ENCODE peak calls at places on chromosomes 1 and 21, in five cellular contexts. One of them, this sample, is unnamed.

GRCh38 chr21:42063578-42064521 is 7.3 kb upstream of the UMODL1 start:
- DNase-seq in GM06990: peak; percentile 77
- DNase-seq in bronchial epithelial cell: peak; percentile 84
- DNase-seq in endothelial cell of umbilical vein: no peak
- DNase-seq in lower leg skin: no peak
- DNase-seq in this sample: no peak

GRCh38 chr1:202289009-202289408 is 52.7 kb downstream of the UBE2T start:
- DNase-seq in GM06990: no peak
- DNase-seq in bronchial epithelial cell: no peak
- DNase-seq in endothelial cell of umbilical vein: no peak
- DNase-seq in lower leg skin: no peak
- DNase-seq in this sample: no peak

GRCh38 chr1:151131832-151132675 is 14.4 kb downstream of the SEMA6C start:
- DNase-seq in GM06990: no peak
- DNase-seq in bronchial epithelial cell: no peak
- DNase-seq in endothelial cell of umbilical vein: no peak
- DNase-seq in lower leg skin: no peak
- DNase-seq in this sample: peak; percentile 62

GRCh38 chr21:25974937-25975336 is 195.6 kb downstream of the APP start:
- DNase-seq in GM06990: no peak
- DNase-seq in bronchial epithelial cell: no peak
- DNase-seq in endothelial cell of umbilical vein: no peak
- DNase-seq in lower leg skin: no peak
- DNase-seq in this sample: no peak

GRCh38 chr1:53046930-53047329 is 15.1 kb upstream of the PODN start:
- DNase-seq in GM06990: no peak
- DNase-seq in bronchial epithelial cell: no peak
- DNase-seq in endothelial cell of umbilical vein: peak; percentile 91
- DNase-seq in lower leg skin: no peak
- DNase-seq in this sample: no peak

GRCh38 chr1:207797229-207797973 is 45.5 kb downstream of the CD46 start:
- DNase-seq in GM06990: no peak
- DNase-seq in bronchial epithelial cell: peak; percentile 92
- DNase-seq in endothelial cell of umbilical vein: peak; percentile 91
- DNase-seq in lower leg skin: peak; percentile 97
- DNase-seq in this sample: peak; percentile 77

GRCh38 chr1:39081266-39082139 is 55.4 kb downstream of the NDUFS5 start:
- DNase-seq in GM06990: peak; percentile 36
- DNase-seq in bronchial epithelial cell: no peak
- DNase-seq in endothelial cell of umbilical vein: no peak
- DNase-seq in lower leg skin: no peak
- DNase-seq in this sample: peak; percentile 73

GRCh38 chr1:11507309-11507708 is 28.4 kb downstream of the DISP3 start:
- DNase-seq in GM06990: no peak
- DNase-seq in bronchial epithelial cell: no peak
- DNase-seq in endothelial cell of umbilical vein: no peak
- DNase-seq in lower leg skin: peak; percentile 26
- DNase-seq in this sample: no peak

GRCh38 chr1:162404550-162405160 is 7.3 kb downstream of the SH2D1B start:
- DNase-seq in GM06990: no peak
- DNase-seq in bronchial epithelial cell: peak; percentile 86
- DNase-seq in endothelial cell of umbilical vein: no peak
- DNase-seq in lower leg skin: no peak
- DNase-seq in this sample: no peak

GRCh38 chr1:40130892-40131291 is 30.3 kb upstream of the RLF start:
- DNase-seq in GM06990: no peak
- DNase-seq in bronchial epithelial cell: no peak
- DNase-seq in endothelial cell of umbilical vein: peak; percentile 87
- DNase-seq in lower leg skin: no peak
- DNase-seq in this sample: no peak

GRCh38 chr21:44699502-44700001 is 2.6 kb downstream of the KRTAP10-12 start:
- DNase-seq in GM06990: no peak
- DNase-seq in bronchial epithelial cell: no peak
- DNase-seq in endothelial cell of umbilical vein: no peak
- DNase-seq in lower leg skin: peak; percentile 49
- DNase-seq in this sample: no peak

GRCh38 chr1:79052829-79053449 is 46.4 kb upstream of the ADGRL4 start:
- DNase-seq in GM06990: no peak
- DNase-seq in bronchial epithelial cell: no peak
- DNase-seq in endothelial cell of umbilical vein: peak; percentile 13
- DNase-seq in lower leg skin: no peak
- DNase-seq in this sample: no peak

GRCh38 chr1:71509051-71509595 is 428.3 kb upstream of the ZRANB2 start:
- DNase-seq in GM06990: no peak
- DNase-seq in bronchial epithelial cell: no peak
- DNase-seq in endothelial cell of umbilical vein: no peak
- DNase-seq in lower leg skin: no peak
- DNase-seq in this sample: no peak

GRCh38 chr1:3525551-3526482 is 71.4 kb downstream of the ARHGEF16 start:
- DNase-seq in GM06990: no peak
- DNase-seq in bronchial epithelial cell: no peak
- DNase-seq in endothelial cell of umbilical vein: no peak
- DNase-seq in lower leg skin: no peak
- DNase-seq in this sample: no peak

GRCh38 chr21:37375866-37376574 is 9.4 kb downstream of the DYRK1A start:
- DNase-seq in GM06990: no peak
- DNase-seq in bronchial epithelial cell: no peak
- DNase-seq in endothelial cell of umbilical vein: no peak
- DNase-seq in lower leg skin: no peak
- DNase-seq in this sample: no peak

GRCh38 chr1:24998554-24999245 is 68.6 kb upstream of the RUNX3 start:
- DNase-seq in GM06990: no peak
- DNase-seq in bronchial epithelial cell: no peak
- DNase-seq in endothelial cell of umbilical vein: no peak
- DNase-seq in lower leg skin: no peak
- DNase-seq in this sample: no peak

GRCh38 chr21:41600556-41600955 is 92.6 kb upstream of the TMPRSS2 start:
- DNase-seq in GM06990: no peak
- DNase-seq in bronchial epithelial cell: no peak
- DNase-seq in endothelial cell of umbilical vein: no peak
- DNase-seq in lower leg skin: no peak
- DNase-seq in this sample: no peak

GRCh38 chr1:109239580-109240068 is 9.7 kb upstream of the CELSR2 start:
- DNase-seq in GM06990: no peak
- DNase-seq in bronchial epithelial cell: peak; percentile 76
- DNase-seq in endothelial cell of umbilical vein: peak; percentile 18
- DNase-seq in lower leg skin: no peak
- DNase-seq in this sample: peak; percentile 48

GRCh38 chr1:245168921-245169320 is 14.1 kb downstream of the KIF26B start:
- DNase-seq in GM06990: no peak
- DNase-seq in bronchial epithelial cell: no peak
- DNase-seq in endothelial cell of umbilical vein: no peak
- DNase-seq in lower leg skin: no peak
- DNase-seq in this sample: no peak

GRCh38 chr1:16503494-16503893 is 10.6 kb downstream of the RNU1-1 start:
- DNase-seq in GM06990: no peak
- DNase-seq in bronchial epithelial cell: no peak
- DNase-seq in endothelial cell of umbilical vein: no peak
- DNase-seq in lower leg skin: no peak
- DNase-seq in this sample: no peak

DNA sequence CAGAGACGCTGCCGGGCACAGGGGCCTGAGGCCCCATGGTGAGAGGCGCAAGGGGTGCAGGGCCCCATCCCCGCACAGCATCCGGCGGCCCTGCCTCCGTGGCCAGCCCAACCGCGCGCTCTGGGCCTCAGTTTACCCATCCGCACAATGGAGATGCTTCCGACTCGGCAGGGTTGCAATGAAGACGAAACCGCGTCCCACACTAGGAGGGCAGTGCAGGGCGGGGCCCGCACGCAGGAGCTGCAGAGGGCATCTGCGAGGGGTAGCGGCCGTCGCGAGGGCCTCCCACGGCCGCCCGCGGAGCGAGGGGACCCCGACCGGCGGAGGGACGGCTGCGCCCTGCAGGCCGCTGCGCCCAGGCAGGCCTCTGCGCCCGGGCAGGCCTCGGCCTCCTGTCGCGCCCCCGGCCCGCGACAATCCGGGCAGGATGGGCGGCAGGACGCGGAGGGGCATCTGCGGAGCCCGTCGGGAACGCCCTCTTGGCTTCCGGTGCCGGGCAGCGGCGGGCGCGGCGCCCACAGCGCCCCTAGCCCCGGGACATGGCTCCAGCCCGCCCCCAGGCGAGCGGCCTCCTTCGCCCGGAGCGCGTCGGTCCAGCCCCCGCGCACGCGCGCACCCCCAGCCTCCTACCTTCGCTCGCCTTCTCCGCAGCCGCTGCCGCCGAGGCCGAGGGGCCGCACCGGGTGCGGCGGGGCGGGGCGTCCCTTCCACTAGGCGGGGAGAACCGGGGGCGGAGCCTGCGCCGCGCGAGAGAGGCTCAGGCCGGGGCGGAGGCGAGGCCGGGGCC is 15.3 kb downstream of the RNU1-1 start:
- DNase-seq in GM06990: peak; percentile 88
- DNase-seq in bronchial epithelial cell: peak; percentile 42
- DNase-seq in endothelial cell of umbilical vein: peak; percentile 90
- DNase-seq in lower leg skin: peak; percentile 97
- DNase-seq in this sample: peak; percentile 98
- TF ChIP-seq CTCF in GM06990: no peak
- TF ChIP-seq CTCF in bronchial epithelial cell: no peak
- TF ChIP-seq CTCF in endothelial cell of umbilical vein: no peak
- TF ChIP-seq CTCF in lower leg skin: no peak
- TF ChIP-seq CTCF in this sample: no peak

GRCh38 chr1:231954751-231955150 is 328.2 kb downstream of the DISC1 start:
- DNase-seq in GM06990: no peak
- DNase-seq in bronchial epithelial cell: no peak
- DNase-seq in endothelial cell of umbilical vein: no peak
- DNase-seq in lower leg skin: no peak
- DNase-seq in this sample: no peak
- TF ChIP-seq CTCF in GM06990: no peak
- TF ChIP-seq CTCF in bronchial epithelial cell: no peak
- TF ChIP-seq CTCF in endothelial cell of umbilical vein: no peak
- TF ChIP-seq CTCF in lower leg skin: no peak
- TF ChIP-seq CTCF in this sample: no peak

GRCh38 chr1:14467112-14467511 is 131.4 kb upstream of the KAZN start:
- DNase-seq in GM06990: no peak
- DNase-seq in bronchial epithelial cell: no peak
- DNase-seq in endothelial cell of umbilical vein: no peak
- DNase-seq in lower leg skin: no peak
- DNase-seq in this sample: no peak
- TF ChIP-seq CTCF in GM06990: no peak
- TF ChIP-seq CTCF in bronchial epithelial cell: no peak
- TF ChIP-seq CTCF in endothelial cell of umbilical vein: no peak
- TF ChIP-seq CTCF in lower leg skin: no peak
- TF ChIP-seq CTCF in this sample: no peak

GRCh38 chr1:23187637-23188036 is 19.0 kb upstream of the LUZP1 start:
- DNase-seq in GM06990: no peak
- DNase-seq in bronchial epithelial cell: no peak
- DNase-seq in endothelial cell of umbilical vein: no peak
- DNase-seq in lower leg skin: no peak
- DNase-seq in this sample: no peak

GRCh38 chr1:23191199-23191598 is 22.5 kb upstream of the LUZP1 start:
- DNase-seq in GM06990: no peak
- DNase-seq in bronchial epithelial cell: no peak
- DNase-seq in endothelial cell of umbilical vein: no peak
- DNase-seq in lower leg skin: no peak
- DNase-seq in this sample: no peak

GRCh38 chr1:23188434-23188884 is 19.8 kb upstream of the LUZP1 start:
- DNase-seq in GM06990: no peak
- DNase-seq in bronchial epithelial cell: peak; percentile 72
- DNase-seq in endothelial cell of umbilical vein: no peak
- DNase-seq in lower leg skin: no peak
- DNase-seq in this sample: no peak

GRCh38 chr1:23184203-23184602 is 15.5 kb upstream of the LUZP1 start:
- DNase-seq in GM06990: no peak
- DNase-seq in bronchial epithelial cell: no peak
- DNase-seq in endothelial cell of umbilical vein: no peak
- DNase-seq in lower leg skin: no peak
- DNase-seq in this sample: no peak

DNA sequence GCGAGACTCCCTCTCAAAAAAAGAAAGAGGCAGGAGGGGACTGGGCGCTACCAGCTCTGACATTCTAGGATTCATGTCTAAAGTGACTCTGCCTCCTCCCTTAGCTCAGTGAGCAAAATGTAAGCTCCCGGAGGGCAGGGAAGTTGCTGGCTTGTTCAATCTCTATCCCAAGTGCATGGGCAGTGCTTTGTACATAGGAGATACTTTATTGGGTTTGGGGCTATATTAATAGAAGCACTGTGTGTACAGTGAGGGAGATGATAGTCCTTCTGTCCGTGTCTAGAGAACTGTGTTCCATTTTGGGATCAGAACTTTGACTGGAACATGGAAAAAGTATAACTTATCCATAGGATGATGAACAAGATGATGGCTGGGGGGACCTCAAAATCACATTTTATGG is 16.7 kb upstream of the LUZP1 start:
- DNase-seq in GM06990: no peak
- DNase-seq in bronchial epithelial cell: no peak
- DNase-seq in endothelial cell of umbilical vein: no peak
- DNase-seq in lower leg skin: no peak
- DNase-seq in this sample: no peak
- TF ChIP-seq CTCF in GM06990: no peak
- TF ChIP-seq CTCF in bronchial epithelial cell: no peak
- TF ChIP-seq CTCF in endothelial cell of umbilical vein: no peak
- TF ChIP-seq CTCF in lower leg skin: no peak
- TF ChIP-seq CTCF in this sample: no peak

DNA sequence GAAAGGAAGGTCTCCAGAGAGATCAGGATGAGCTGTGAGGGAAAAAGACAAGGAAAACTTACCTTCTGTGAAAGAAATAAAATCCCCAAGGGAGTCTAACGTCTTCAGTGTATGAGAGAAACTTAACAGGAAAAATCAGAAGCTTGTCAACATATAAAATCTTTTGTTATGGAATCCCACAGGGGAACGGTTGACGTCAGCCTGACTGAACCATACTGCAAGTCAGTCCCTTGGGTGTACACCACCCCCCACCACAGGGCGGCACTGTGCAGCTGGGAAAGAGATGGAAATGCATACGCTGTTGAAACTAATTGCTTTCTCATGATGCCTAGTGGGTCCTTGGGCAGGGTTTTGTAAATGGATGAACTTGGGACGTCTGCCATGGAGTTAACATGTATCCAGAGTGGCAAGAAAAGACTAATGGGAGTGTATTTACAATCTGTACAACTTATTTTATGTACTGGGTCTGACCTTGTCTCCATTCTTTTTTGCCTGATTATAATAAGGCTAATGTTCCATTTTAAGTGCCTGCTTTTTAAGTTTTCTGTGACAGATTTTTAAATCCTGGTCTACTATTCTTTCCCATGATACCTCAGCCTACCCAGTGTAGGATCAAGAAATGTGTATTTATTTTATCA is 22.7 kb downstream of the UTP25 start:
- DNase-seq in GM06990: no peak
- DNase-seq in bronchial epithelial cell: peak; percentile 56
- DNase-seq in endothelial cell of umbilical vein: peak; percentile 59
- DNase-seq in lower leg skin: no peak
- DNase-seq in this sample: peak; percentile 68
- TF ChIP-seq CTCF in GM06990: peak; percentile 93
- TF ChIP-seq CTCF in bronchial epithelial cell: peak; percentile 78
- TF ChIP-seq CTCF in endothelial cell of umbilical vein: peak; percentile 70
- TF ChIP-seq CTCF in lower leg skin: no peak
- TF ChIP-seq CTCF in this sample: peak; percentile 61

GRCh38 chr21:35945089-35945671 is 115.1 kb downstream of the SETD4 start:
- DNase-seq in GM06990: no peak
- DNase-seq in bronchial epithelial cell: no peak
- DNase-seq in endothelial cell of umbilical vein: no peak
- DNase-seq in lower leg skin: no peak
- DNase-seq in this sample: no peak

GRCh38 chr21:35943752-35944151 is 116.6 kb downstream of the SETD4 start:
- DNase-seq in GM06990: no peak
- DNase-seq in bronchial epithelial cell: no peak
- DNase-seq in endothelial cell of umbilical vein: no peak
- DNase-seq in lower leg skin: no peak
- DNase-seq in this sample: no peak

GRCh38 chr21:35942211-35943144 is 117.8 kb downstream of the SETD4 start:
- DNase-seq in GM06990: no peak
- DNase-seq in bronchial epithelial cell: no peak
- DNase-seq in endothelial cell of umbilical vein: no peak
- DNase-seq in lower leg skin: no peak
- DNase-seq in this sample: no peak

GRCh38 chr21:35940074-35940927 is 120.0 kb downstream of the SETD4 start:
- DNase-seq in GM06990: no peak
- DNase-seq in bronchial epithelial cell: peak; percentile 69
- DNase-seq in endothelial cell of umbilical vein: peak; percentile 76
- DNase-seq in lower leg skin: no peak
- DNase-seq in this sample: peak; percentile 35
- TF ChIP-seq CTCF in GM06990: peak; percentile 47
- TF ChIP-seq CTCF in bronchial epithelial cell: peak; percentile 60
- TF ChIP-seq CTCF in endothelial cell of umbilical vein: peak; percentile 57
- TF ChIP-seq CTCF in lower leg skin: no peak
- TF ChIP-seq CTCF in this sample: peak; percentile 62